ENCODE peak calls at places on chromosomes 13 and 19, in ten cellular contexts. One of them, this sample, is unnamed.

GRCh38 chr19:10408511-10409291 is 5.4 kb upstream of the CDC37 start:
- DNase-seq in left ventricle myocardium inferior: no peak
- DNase-seq in endodermal cell: no peak
- DNase-seq in omental fat pad: no peak
- DNase-seq in AG04450: no peak
- DNase-seq in astrocyte of the spinal cord: no peak
- DNase-seq in epithelial cell of esophagus: no peak
- DNase-seq in cardiac muscle cell: no peak
- DNase-seq in nephron progenitor cell: no peak
- DNase-seq in suprapubic skin: no peak
- DNase-seq in this sample: no peak

GRCh38 chr13:98978280-98978679 is 416 bp upstream of the DOCK9 start:
- DNase-seq in nephron progenitor cell: no peak
- DNase-seq in left ventricle myocardium inferior: no peak
- DNase-seq in endodermal cell: no peak
- DNase-seq in omental fat pad: no peak
- DNase-seq in cardiac muscle cell: peak
- DNase-seq in suprapubic skin: no peak
- DNase-seq in AG04450: peak
- DNase-seq in epithelial cell of esophagus: peak
- DNase-seq in astrocyte of the spinal cord: peak
- DNase-seq in this sample: peak

GRCh38 chr13:111219306-111219705 is 101.1 kb upstream of the TEX29 start:
- DNase-seq in astrocyte of the spinal cord: peak
- DNase-seq in left ventricle myocardium inferior: peak
- DNase-seq in cardiac muscle cell: peak
- DNase-seq in endodermal cell: peak
- DNase-seq in suprapubic skin: no peak
- DNase-seq in epithelial cell of esophagus: peak
- DNase-seq in omental fat pad: no peak
- DNase-seq in nephron progenitor cell: no peak
- DNase-seq in AG04450: peak
- DNase-seq in this sample: no peak

GRCh38 chr13:66565261-66565660 is 664.9 kb downstream of the PCDH9 start:
- DNase-seq in endodermal cell: no peak
- DNase-seq in epithelial cell of esophagus: no peak
- DNase-seq in nephron progenitor cell: no peak
- DNase-seq in AG04450: no peak
- DNase-seq in astrocyte of the spinal cord: no peak
- DNase-seq in omental fat pad: no peak
- DNase-seq in suprapubic skin: no peak
- DNase-seq in cardiac muscle cell: no peak
- DNase-seq in left ventricle myocardium inferior: no peak
- DNase-seq in this sample: no peak

GRCh38 chr19:15288146-15288963 is 44.0 kb downstream of the BRD4 start:
- DNase-seq in nephron progenitor cell: no peak
- DNase-seq in astrocyte of the spinal cord: peak
- DNase-seq in endodermal cell: no peak
- DNase-seq in suprapubic skin: no peak
- DNase-seq in cardiac muscle cell: no peak
- DNase-seq in left ventricle myocardium inferior: no peak
- DNase-seq in AG04450: no peak
- DNase-seq in epithelial cell of esophagus: no peak
- DNase-seq in omental fat pad: no peak
- DNase-seq in this sample: no peak

GRCh38 chr13:40536443-40537113 is 129.9 kb downstream of the FOXO1 start:
- DNase-seq in omental fat pad: no peak
- DNase-seq in nephron progenitor cell: no peak
- DNase-seq in AG04450: no peak
- DNase-seq in epithelial cell of esophagus: peak
- DNase-seq in suprapubic skin: no peak
- DNase-seq in endodermal cell: peak
- DNase-seq in cardiac muscle cell: no peak
- DNase-seq in astrocyte of the spinal cord: no peak
- DNase-seq in left ventricle myocardium inferior: no peak
- DNase-seq in this sample: peak

GRCh38 chr13:107587681-107588080 is 627.7 kb downstream of the LIG4 start:
- DNase-seq in astrocyte of the spinal cord: no peak
- DNase-seq in epithelial cell of esophagus: no peak
- DNase-seq in omental fat pad: no peak
- DNase-seq in AG04450: no peak
- DNase-seq in left ventricle myocardium inferior: no peak
- DNase-seq in suprapubic skin: no peak
- DNase-seq in cardiac muscle cell: no peak
- DNase-seq in nephron progenitor cell: no peak
- DNase-seq in endodermal cell: no peak
- DNase-seq in this sample: no peak

GRCh38 chr19:6736169-6736916 is 1.0 kb downstream of the GPR108 start:
- DNase-seq in astrocyte of the spinal cord: peak
- DNase-seq in left ventricle myocardium inferior: peak
- DNase-seq in omental fat pad: no peak
- DNase-seq in cardiac muscle cell: peak
- DNase-seq in AG04450: peak
- DNase-seq in suprapubic skin: peak
- DNase-seq in endodermal cell: peak
- DNase-seq in epithelial cell of esophagus: peak
- DNase-seq in nephron progenitor cell: peak
- DNase-seq in this sample: peak

GRCh38 chr13:21061077-21061945 is at the start of gene LATS2:
- DNase-seq in left ventricle myocardium inferior: peak
- DNase-seq in omental fat pad: peak
- DNase-seq in nephron progenitor cell: peak
- DNase-seq in AG04450: peak
- DNase-seq in astrocyte of the spinal cord: peak
- DNase-seq in epithelial cell of esophagus: peak
- DNase-seq in endodermal cell: peak
- DNase-seq in suprapubic skin: peak
- DNase-seq in cardiac muscle cell: peak
- DNase-seq in this sample: peak

GRCh38 chr19:4310247-4311121 is 6.1 kb downstream of the FSD1 start:
- DNase-seq in epithelial cell of esophagus: peak
- DNase-seq in left ventricle myocardium inferior: no peak
- DNase-seq in omental fat pad: no peak
- DNase-seq in astrocyte of the spinal cord: no peak
- DNase-seq in cardiac muscle cell: no peak
- DNase-seq in suprapubic skin: no peak
- DNase-seq in AG04450: no peak
- DNase-seq in endodermal cell: peak
- DNase-seq in nephron progenitor cell: no peak
- DNase-seq in this sample: no peak

GRCh38 chr13:60755380-60756163 is 358.6 kb downstream of the TDRD3 start:
- DNase-seq in cardiac muscle cell: no peak
- DNase-seq in epithelial cell of esophagus: peak
- DNase-seq in astrocyte of the spinal cord: no peak
- DNase-seq in left ventricle myocardium inferior: no peak
- DNase-seq in suprapubic skin: no peak
- DNase-seq in endodermal cell: peak
- DNase-seq in AG04450: no peak
- DNase-seq in omental fat pad: no peak
- DNase-seq in nephron progenitor cell: no peak
- DNase-seq in this sample: peak

GRCh38 chr19:45401815-45402468 is 2.9 kb downstream of the PPP1R13L start:
- DNase-seq in endodermal cell: no peak
- DNase-seq in suprapubic skin: no peak
- DNase-seq in cardiac muscle cell: no peak
- DNase-seq in AG04450: no peak
- DNase-seq in epithelial cell of esophagus: no peak
- DNase-seq in astrocyte of the spinal cord: no peak
- DNase-seq in left ventricle myocardium inferior: no peak
- DNase-seq in nephron progenitor cell: no peak
- DNase-seq in omental fat pad: no peak
- DNase-seq in this sample: no peak

GRCh38 chr19:45404557-45405434 is at the start of gene PPP1R13L:
- DNase-seq in astrocyte of the spinal cord: peak
- DNase-seq in endodermal cell: peak
- DNase-seq in AG04450: no peak
- DNase-seq in cardiac muscle cell: peak
- DNase-seq in left ventricle myocardium inferior: peak
- DNase-seq in suprapubic skin: peak
- DNase-seq in epithelial cell of esophagus: peak
- DNase-seq in omental fat pad: peak
- DNase-seq in nephron progenitor cell: peak
- DNase-seq in this sample: peak

GRCh38 chr19:45403781-45404556 is 900 bp downstream of the PPP1R13L start:
- DNase-seq in epithelial cell of esophagus: peak
- DNase-seq in nephron progenitor cell: peak
- DNase-seq in suprapubic skin: peak
- DNase-seq in cardiac muscle cell: peak
- DNase-seq in endodermal cell: peak
- DNase-seq in astrocyte of the spinal cord: peak
- DNase-seq in omental fat pad: peak
- DNase-seq in AG04450: no peak
- DNase-seq in left ventricle myocardium inferior: peak
- DNase-seq in this sample: peak

GRCh38 chr19:45403272-45403671 is 1.6 kb downstream of the PPP1R13L start:
- DNase-seq in astrocyte of the spinal cord: no peak
- DNase-seq in left ventricle myocardium inferior: no peak
- DNase-seq in suprapubic skin: no peak
- DNase-seq in epithelial cell of esophagus: no peak
- DNase-seq in cardiac muscle cell: no peak
- DNase-seq in nephron progenitor cell: no peak
- DNase-seq in AG04450: no peak
- DNase-seq in endodermal cell: no peak
- DNase-seq in omental fat pad: no peak
- DNase-seq in this sample: no peak

GRCh38 chr19:45402469-45403070 is 2.3 kb downstream of the PPP1R13L start:
- DNase-seq in suprapubic skin: peak
- DNase-seq in omental fat pad: no peak
- DNase-seq in epithelial cell of esophagus: peak
- DNase-seq in astrocyte of the spinal cord: no peak
- DNase-seq in AG04450: no peak
- DNase-seq in nephron progenitor cell: peak
- DNase-seq in left ventricle myocardium inferior: peak
- DNase-seq in endodermal cell: peak
- DNase-seq in cardiac muscle cell: peak
- DNase-seq in this sample: peak
- TF ChIP-seq CTCF in suprapubic skin: peak
- TF ChIP-seq CTCF in omental fat pad: no peak
- TF ChIP-seq CTCF in epithelial cell of esophagus: peak
- TF ChIP-seq CTCF in astrocyte of the spinal cord: peak
- TF ChIP-seq CTCF in AG04450: peak
- TF ChIP-seq CTCF in nephron progenitor cell: peak
- TF ChIP-seq CTCF in left ventricle myocardium inferior: peak
- TF ChIP-seq CTCF in endodermal cell: peak
- TF ChIP-seq CTCF in cardiac muscle cell: no peak
- TF ChIP-seq CTCF in this sample: peak

GRCh38 chr19:18488838-18489626 is 32.8 kb downstream of the ELL start:
- DNase-seq in endodermal cell: peak
- DNase-seq in suprapubic skin: no peak
- DNase-seq in omental fat pad: no peak
- DNase-seq in epithelial cell of esophagus: peak
- DNase-seq in left ventricle myocardium inferior: no peak
- DNase-seq in AG04450: no peak
- DNase-seq in cardiac muscle cell: no peak
- DNase-seq in astrocyte of the spinal cord: no peak
- DNase-seq in nephron progenitor cell: peak
- DNase-seq in this sample: no peak
- TF ChIP-seq CTCF in endodermal cell: peak
- TF ChIP-seq CTCF in suprapubic skin: no peak
- TF ChIP-seq CTCF in omental fat pad: no peak
- TF ChIP-seq CTCF in epithelial cell of esophagus: peak
- TF ChIP-seq CTCF in left ventricle myocardium inferior: peak
- TF ChIP-seq CTCF in AG04450: peak
- TF ChIP-seq CTCF in cardiac muscle cell: peak
- TF ChIP-seq CTCF in astrocyte of the spinal cord: peak
- TF ChIP-seq CTCF in nephron progenitor cell: peak
- TF ChIP-seq CTCF in this sample: peak

DNA sequence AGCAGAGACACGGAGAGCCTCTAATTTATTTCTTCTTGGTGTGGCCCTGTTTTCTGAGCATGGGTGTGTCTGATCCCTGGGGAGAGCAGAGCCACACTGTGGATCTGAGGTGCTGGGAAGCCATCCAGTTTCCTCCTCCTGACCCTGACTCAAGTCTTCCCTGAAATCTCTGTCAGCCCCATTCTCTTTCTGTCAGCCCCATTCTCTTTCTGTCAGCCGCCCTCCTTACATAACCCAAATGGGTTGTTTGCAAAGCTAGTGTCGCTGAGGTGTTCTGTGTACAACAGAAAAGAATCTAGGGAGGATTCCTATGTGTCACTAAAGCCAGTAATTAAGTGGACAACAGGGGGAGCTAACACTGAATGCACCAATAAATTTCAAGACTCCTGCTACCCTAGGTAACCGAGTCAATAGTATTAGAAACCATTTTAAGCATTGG is 50.2 kb downstream of the LRCH1 start:
- DNase-seq in left ventricle myocardium inferior: no peak
- DNase-seq in endodermal cell: no peak
- DNase-seq in astrocyte of the spinal cord: no peak
- DNase-seq in cardiac muscle cell: peak
- DNase-seq in epithelial cell of esophagus: peak
- DNase-seq in nephron progenitor cell: no peak
- DNase-seq in AG04450: no peak
- DNase-seq in omental fat pad: no peak
- DNase-seq in suprapubic skin: no peak
- DNase-seq in this sample: no peak
- TF ChIP-seq CTCF in left ventricle myocardium inferior: peak
- TF ChIP-seq CTCF in endodermal cell: peak
- TF ChIP-seq CTCF in astrocyte of the spinal cord: peak
- TF ChIP-seq CTCF in cardiac muscle cell: peak
- TF ChIP-seq CTCF in epithelial cell of esophagus: peak
- TF ChIP-seq CTCF in nephron progenitor cell: peak
- TF ChIP-seq CTCF in AG04450: peak
- TF ChIP-seq CTCF in omental fat pad: no peak
- TF ChIP-seq CTCF in suprapubic skin: no peak
- TF ChIP-seq CTCF in this sample: peak

GRCh38 chr13:29771247-29771646 is 79.2 kb downstream of the UBL3 start:
- DNase-seq in epithelial cell of esophagus: peak
- DNase-seq in suprapubic skin: no peak
- DNase-seq in nephron progenitor cell: no peak
- DNase-seq in left ventricle myocardium inferior: no peak
- DNase-seq in astrocyte of the spinal cord: peak
- DNase-seq in endodermal cell: no peak
- DNase-seq in cardiac muscle cell: peak
- DNase-seq in AG04450: no peak
- DNase-seq in omental fat pad: no peak
- DNase-seq in this sample: peak
- TF ChIP-seq CTCF in epithelial cell of esophagus: no peak
- TF ChIP-seq CTCF in suprapubic skin: no peak
- TF ChIP-seq CTCF in nephron progenitor cell: peak
- TF ChIP-seq CTCF in left ventricle myocardium inferior: peak
- TF ChIP-seq CTCF in astrocyte of the spinal cord: peak
- TF ChIP-seq CTCF in endodermal cell: peak
- TF ChIP-seq CTCF in cardiac muscle cell: peak
- TF ChIP-seq CTCF in AG04450: peak
- TF ChIP-seq CTCF in omental fat pad: peak
- TF ChIP-seq CTCF in this sample: peak

This sample was measured in foreskin keratinocyte.